ENCODE peak calls at places on chromosomes 5 and 9, in seven cellular contexts. P, F, H, U, C, Y and I are unnamed samples. For H3K4me1, the result is how much of the 10 kb centered on the place peaks cover.

GRCh38 chr9:100700689-100701318 is 122.9 kb downstream of the CAVIN4 start:
- DNase-seq in P (no peak), F (no peak), H (peak), U (no peak), C (no peak), Y (peak), I (no peak)

GRCh38 chr9:92176068-92176799 is 61.0 kb upstream of the SPTLC1 start:
- DNase-seq in P (no peak), F (no peak), H (no peak), U (no peak), C (no peak), Y (no peak), I (no peak)

GRCh38 chr9:107487521-107488399 is 1.8 kb downstream of the KLF4 start:
- DNase-seq in P (peak), F (peak), H (no peak), U (peak), C (peak), Y (peak), I (peak)

GRCh38 chr9:107587175-107587963 is 97.8 kb upstream of the KLF4 start:
- DNase-seq in P (no peak), F (peak), H (no peak), U (peak), C (peak), Y (peak), I (peak)

GRCh38 chr5:87770016-87770415 is 357.3 kb upstream of the CCNH start:
- DNase-seq in P (no peak), F (no peak), H (no peak), U (no peak), C (no peak), Y (no peak), I (no peak)

GRCh38 chr9:16257604-16258003 is 612.9 kb downstream of the BNC2 start:
- DNase-seq in P (no peak), F (no peak), H (no peak), U (no peak), C (no peak), Y (no peak), I (no peak)

GRCh38 chr9:123312306-123312877 is 43.6 kb upstream of the CRB2 start:
- DNase-seq in P (no peak), F (no peak), H (no peak), U (no peak), C (no peak), Y (no peak), I (no peak)

GRCh38 chr9:86230858-86231257 is 28.6 kb downstream of the C9orf153 start:
- DNase-seq in P (no peak), F (no peak), H (no peak), U (no peak), C (no peak), Y (no peak), I (no peak)

GRCh38 chr9:105280730-105281129 is 36.3 kb downstream of the SLC44A1 start:
- DNase-seq in P (no peak), F (no peak), H (peak), U (no peak), C (no peak), Y (no peak), I (no peak)

DNA sequence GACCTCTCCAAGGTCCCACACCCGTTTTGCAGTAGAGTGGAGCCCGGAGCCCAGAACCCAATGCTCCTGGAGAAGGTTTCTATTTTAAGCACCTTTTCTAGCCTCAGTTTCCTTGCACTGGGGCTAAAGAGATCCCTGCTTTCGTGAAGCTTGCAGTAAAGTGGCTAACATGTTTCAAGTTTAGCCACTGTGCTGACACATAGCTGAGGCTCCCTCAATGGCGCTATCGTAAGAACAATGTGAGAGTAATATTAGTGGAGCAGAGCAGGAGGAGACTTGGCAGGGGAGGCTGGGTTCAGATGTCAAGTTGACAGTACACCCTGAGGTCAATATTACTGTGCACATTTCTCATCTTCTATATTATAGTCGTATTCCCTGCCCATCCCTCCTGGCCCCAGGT is 7.9 kb downstream of the CTXN3 start:
- DNase-seq in P (no peak), F (no peak), H (no peak), U (no peak), C (no peak), Y (no peak), I (no peak)
- H3K4me1 ChIP-seq in P (under half), F (under half), H (under half), U (under half), C (under half), Y (under half), I (under half)

GRCh38 chr5:74256947-74257573 is 383.5 kb downstream of the ENC1 start:
- DNase-seq in P (no peak), F (peak), H (no peak), U (no peak), C (no peak), Y (no peak), I (no peak)

GRCh38 chr5:74261906-74262305 is 378.6 kb downstream of the ENC1 start:
- DNase-seq in P (peak), F (no peak), H (no peak), U (no peak), C (no peak), Y (peak), I (no peak)

GRCh38 chr5:74262810-74263209 is 377.7 kb downstream of the ENC1 start:
- DNase-seq in P (no peak), F (no peak), H (no peak), U (no peak), C (no peak), Y (no peak), I (no peak)

GRCh38 chr5:74257645-74258328 is 382.7 kb downstream of the ENC1 start:
- DNase-seq in P (peak), F (peak), H (no peak), U (peak), C (peak), Y (peak), I (peak)

DNA sequence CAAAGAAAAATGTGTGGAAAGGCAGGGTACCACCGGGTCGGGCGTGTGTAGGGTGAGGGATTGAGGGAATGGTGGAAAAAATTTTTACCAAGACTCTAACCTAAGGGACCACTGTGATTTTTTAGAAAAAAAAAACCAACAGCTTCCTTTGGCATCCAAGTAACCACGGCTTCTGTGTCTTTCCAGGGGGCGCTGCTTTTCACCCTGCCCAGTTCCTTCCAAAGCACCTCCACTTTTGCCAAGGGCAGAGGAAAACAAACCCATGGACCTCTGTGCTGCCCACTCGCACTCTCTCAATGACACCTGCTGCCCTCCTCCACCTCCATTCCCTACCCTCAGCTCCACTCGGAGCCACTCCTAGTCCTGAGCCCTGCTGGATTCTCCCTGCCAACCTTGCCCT is 381.0 kb downstream of the ENC1 start:
- DNase-seq in P (no peak), F (no peak), H (no peak), U (no peak), C (no peak), Y (no peak), I (no peak)
- H3K4me1 ChIP-seq in P (under half), F (under half), H (under half), U (under half), C (under half), Y (under half), I (under half)

GRCh38 chr9:77316058-77316457 is 138.7 kb downstream of the VPS13A start:
- DNase-seq in P (no peak), F (no peak), H (no peak), U (no peak), C (no peak), Y (no peak), I (no peak)
- H3K4me1 ChIP-seq in P (under half), F (under half), H (under half), U (under half), C (under half), Y (under half), I (under half)

GRCh38 chr5:40383719-40384651 is 295.7 kb upstream of the PTGER4 start:
- DNase-seq in P (peak), F (no peak), H (peak), U (no peak), C (no peak), Y (no peak), I (no peak)

GRCh38 chr5:40384782-40385390 is 294.8 kb upstream of the PTGER4 start:
- DNase-seq in P (no peak), F (no peak), H (no peak), U (no peak), C (no peak), Y (no peak), I (no peak)

GRCh38 chr5:40378431-40379175 is 301.1 kb upstream of the PTGER4 start:
- DNase-seq in P (no peak), F (no peak), H (no peak), U (no peak), C (no peak), Y (no peak), I (no peak)

GRCh38 chr5:40385544-40385943 is 294.2 kb upstream of the PTGER4 start:
- DNase-seq in P (no peak), F (no peak), H (peak), U (no peak), C (no peak), Y (no peak), I (no peak)

GRCh38 chr5:40381676-40382363 is 297.9 kb upstream of the PTGER4 start:
- DNase-seq in P (peak), F (no peak), H (peak), U (no peak), C (no peak), Y (no peak), I (no peak)
- H3K4me1 ChIP-seq in P (under half), F (under half), H (half or more), U (under half), C (under half), Y (under half), I (under half)

GRCh38 chr5:119300311-119300670 is 55.5 kb upstream of the TNFAIP8 start:
- DNase-seq in P (no peak), F (no peak), H (no peak), U (no peak), C (no peak), Y (no peak), I (no peak)

GRCh38 chr5:119302916-119303897 is 52.6 kb upstream of the TNFAIP8 start:
- DNase-seq in P (peak), F (no peak), H (peak), U (no peak), C (no peak), Y (peak), I (no peak)

GRCh38 chr5:119301210-119301609 is 54.6 kb upstream of the TNFAIP8 start:
- DNase-seq in P (no peak), F (no peak), H (no peak), U (no peak), C (no peak), Y (no peak), I (no peak)

GRCh38 chr5:119302449-119302848 is 53.4 kb upstream of the TNFAIP8 start:
- DNase-seq in P (no peak), F (no peak), H (no peak), U (no peak), C (no peak), Y (no peak), I (no peak)

DNA sequence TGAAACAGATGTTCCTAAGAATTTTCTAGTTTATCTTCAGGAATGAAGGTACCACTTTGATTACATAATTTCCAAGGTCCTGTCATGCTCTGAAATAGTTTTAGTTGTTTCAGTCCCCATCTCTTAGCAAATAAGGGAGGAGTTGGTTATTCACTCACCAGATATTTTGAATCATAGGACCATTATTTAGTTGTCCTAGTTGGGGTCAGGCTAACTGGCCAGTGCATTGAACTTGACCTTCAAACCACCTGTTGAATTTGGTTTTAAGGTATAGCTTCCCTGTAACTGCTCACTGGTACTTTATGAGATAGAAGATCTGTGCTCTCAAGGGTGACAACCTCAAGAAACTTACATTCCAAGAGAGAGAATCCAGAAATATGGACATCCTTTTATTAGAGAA is 53.9 kb upstream of the TNFAIP8 start:
- DNase-seq in P (peak), F (no peak), H (no peak), U (no peak), C (no peak), Y (no peak), I (no peak)
- H3K4me1 ChIP-seq in P (under half), F (half or more), H (under half), U (under half), C (under half), Y (under half), I (under half)

GRCh38 chr5:135719428-135720063 is 114.9 kb upstream of the SLC25A48 start:
- DNase-seq in P (no peak), F (no peak), H (no peak), U (no peak), C (no peak), Y (no peak), I (no peak)

GRCh38 chr5:135718151-135718550 is 116.3 kb upstream of the SLC25A48 start:
- DNase-seq in P (no peak), F (no peak), H (peak), U (no peak), C (no peak), Y (no peak), I (no peak)

GRCh38 chr5:135723451-135723850 is 111.0 kb upstream of the SLC25A48 start:
- DNase-seq in P (no peak), F (no peak), H (no peak), U (no peak), C (no peak), Y (no peak), I (no peak)

GRCh38 chr5:135721548-135722090 is 112.8 kb upstream of the SLC25A48 start:
- DNase-seq in P (no peak), F (no peak), H (no peak), U (no peak), C (no peak), Y (no peak), I (no peak)

GRCh38 chr5:135720191-135720590 is 114.3 kb upstream of the SLC25A48 start:
- DNase-seq in P (no peak), F (no peak), H (no peak), U (no peak), C (no peak), Y (no peak), I (no peak)
- H3K4me1 ChIP-seq in P (under half), F (under half), H (under half), U (under half), C (under half), Y (under half), I (under half)

DNA sequence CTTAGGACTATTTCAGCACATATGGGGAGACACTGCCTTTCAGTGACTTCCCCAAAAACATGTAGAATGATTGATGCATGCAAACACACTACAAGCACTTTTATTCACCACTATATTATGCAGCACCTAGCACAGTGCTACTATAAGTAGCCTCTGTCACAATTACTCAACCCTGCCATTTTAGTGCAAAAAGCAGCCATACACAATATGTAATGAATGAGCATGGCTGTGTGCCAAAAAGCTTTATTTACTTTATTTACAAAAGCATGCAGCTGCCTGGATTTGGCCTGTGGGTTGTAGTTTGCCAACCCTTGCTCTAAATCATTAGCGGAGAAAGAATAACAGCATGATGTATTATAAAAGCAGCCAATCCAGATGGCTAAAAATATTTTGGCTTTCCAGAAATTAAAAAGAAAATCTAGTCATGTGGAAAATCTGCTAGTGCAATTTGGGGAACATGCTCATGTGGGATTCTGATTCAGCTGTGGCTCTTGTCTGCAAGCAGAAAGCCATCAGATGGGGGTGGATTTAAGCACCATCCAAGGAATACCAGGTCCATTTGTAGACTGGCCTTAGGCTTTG is 154.1 kb upstream of the HMHB1 start:
- DNase-seq in P (peak), F (no peak), H (no peak), U (no peak), C (no peak), Y (no peak), I (no peak)
- H3K4me1 ChIP-seq in P (under half), F (under half), H (under half), U (under half), C (under half), Y (under half), I (under half)

DNA sequence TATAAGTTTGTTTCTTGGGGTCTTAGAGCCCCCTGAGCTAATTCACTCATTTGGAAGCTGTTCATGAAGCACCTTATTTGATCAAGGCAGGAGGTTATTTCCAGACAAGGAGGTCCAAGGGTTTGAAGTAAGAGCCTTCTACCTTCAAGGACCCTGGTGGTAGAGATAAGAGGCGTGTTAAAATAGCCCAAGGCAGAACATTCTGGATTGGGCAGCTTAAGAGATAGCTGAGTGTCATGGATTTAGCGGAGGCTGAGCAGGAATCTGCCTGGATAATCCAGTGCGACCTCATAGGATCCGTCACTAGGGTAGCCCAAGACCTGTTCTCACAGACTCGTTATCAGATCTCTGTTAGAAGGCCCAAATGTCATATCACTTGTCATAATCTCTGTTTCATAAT is 28.6 kb downstream of the SLC25A25 start:
- DNase-seq in P (no peak), F (no peak), H (no peak), U (no peak), C (no peak), Y (no peak), I (no peak)
- H3K4me1 ChIP-seq in P (half or more), F (half or more), H (under half), U (half or more), C (half or more), Y (half or more), I (half or more)

GRCh38 chr5:149936700-149937091 is 7.9 kb downstream of the PDE6A start:
- DNase-seq in P (no peak), F (no peak), H (peak), U (no peak), C (no peak), Y (no peak), I (no peak)

GRCh38 chr5:149936044-149936699 is 8.4 kb downstream of the PDE6A start:
- DNase-seq in P (no peak), F (no peak), H (no peak), U (no peak), C (no peak), Y (no peak), I (no peak)

GRCh38 chr5:149937610-149938009 is 7.0 kb downstream of the PDE6A start:
- DNase-seq in P (no peak), F (no peak), H (peak), U (no peak), C (no peak), Y (no peak), I (no peak)

GRCh38 chr5:149932445-149933350 is 11.9 kb downstream of the PDE6A start:
- DNase-seq in P (no peak), F (peak), H (no peak), U (no peak), C (no peak), Y (peak), I (peak)

DNA sequence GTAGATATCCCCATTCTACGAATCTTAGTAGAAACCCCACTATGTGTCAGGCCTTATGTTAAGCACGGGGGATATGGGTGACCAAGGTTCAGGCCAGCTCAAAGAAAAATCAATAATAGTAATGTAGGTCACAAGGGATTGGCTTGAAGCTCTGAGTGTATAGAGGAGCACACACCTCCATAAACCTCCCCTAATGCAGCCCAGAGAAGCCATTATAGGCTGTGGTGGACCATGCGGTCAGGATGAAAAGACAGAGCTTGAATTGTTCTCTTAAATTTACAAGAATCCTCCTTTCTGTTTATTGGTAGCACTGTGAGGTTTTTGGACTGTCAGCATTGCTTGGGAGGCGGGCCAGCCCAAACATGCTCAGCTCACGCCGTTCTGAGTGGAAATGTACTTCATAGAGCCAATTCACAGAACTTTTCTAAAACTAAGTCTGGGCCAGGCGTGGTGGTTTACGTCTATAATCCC is 9.1 kb downstream of the PDE6A start:
- DNase-seq in P (no peak), F (no peak), H (peak), U (peak), C (no peak), Y (no peak), I (no peak)
- H3K4me1 ChIP-seq in P (under half), F (under half), H (half or more), U (half or more), C (under half), Y (under half), I (under half)

GRCh38 chr5:157529002-157529401 is 46.6 kb downstream of the ADAM19 start:
- DNase-seq in P (no peak), F (no peak), H (no peak), U (no peak), C (no peak), Y (no peak), I (no peak)

GRCh38 chr5:157532022-157532421 is 43.6 kb downstream of the ADAM19 start:
- DNase-seq in P (no peak), F (no peak), H (no peak), U (peak), C (no peak), Y (no peak), I (no peak)

GRCh38 chr5:157535042-157535865 is 40.3 kb downstream of the ADAM19 start:
- DNase-seq in P (peak), F (no peak), H (no peak), U (peak), C (peak), Y (peak), I (no peak)

GRCh38 chr5:157530226-157530972 is 45.2 kb downstream of the ADAM19 start:
- DNase-seq in P (no peak), F (no peak), H (no peak), U (peak), C (no peak), Y (peak), I (peak)

DNA sequence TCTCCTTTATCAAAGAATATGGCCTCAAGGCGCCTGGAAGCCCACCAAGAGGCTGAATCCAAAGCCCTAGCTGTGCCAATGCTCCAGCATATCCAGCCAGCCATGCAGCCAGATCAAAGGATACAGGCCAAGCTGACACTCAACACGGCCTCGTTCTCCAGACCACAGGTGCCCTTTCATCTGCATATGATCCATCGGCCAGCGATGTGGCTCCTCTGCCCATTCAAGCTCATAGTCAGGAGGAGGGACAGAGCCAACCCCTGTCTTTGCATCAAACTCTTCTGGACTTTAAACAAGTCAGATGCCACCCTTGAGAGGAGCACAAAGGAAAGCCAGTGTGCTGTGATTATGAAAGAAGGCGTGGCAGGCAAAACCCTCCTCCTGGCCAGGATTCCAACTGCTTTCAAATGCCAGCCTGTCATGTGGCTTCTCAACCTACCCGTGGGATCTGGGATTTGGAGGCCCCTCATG is 42.5 kb downstream of the ADAM19 start:
- DNase-seq in P (no peak), F (no peak), H (no peak), U (peak), C (peak), Y (no peak), I (no peak)
- H3K4me1 ChIP-seq in P (under half), F (under half), H (under half), U (under half), C (half or more), Y (under half), I (under half)